ENCODE peak calls at places on chromosome 21, in seven cellular contexts. K is LHCN-M2; J is non-pigmented ciliary epithelial cell; F is activated CD4-positive, alpha-beta T cell treated with anti-CD3 and anti-CD28 coated beads, Interleukin-2, amount 10 ng/mL, durations not matched to agents 7 days and 5 days; C is amniotic epithelial cell; O is stimulated activated naive CD4-positive, alpha-beta T cell; H is T-helper 2 cell. X is an unnamed sample.

GRCh38 chr21:34807146-34807880 is 138.5 kb downstream of the CLIC6 start:
- DNase-seq in K (peak; percentile 97), J (peak; percentile 96), F (peak; percentile 44), H (no peak), C (peak; percentile 100), O (no peak), X (peak; percentile 96)

GRCh38 chr21:32538147-32538792 is 47.1 kb downstream of the TCP10L start:
- DNase-seq in F (peak; percentile 42), O (no peak), J (no peak), C (no peak), K (no peak), H (no peak), X (no peak)

GRCh38 chr21:46250146-46250725 is 21.7 kb upstream of the LSS start:
- DNase-seq in K (no peak), J (no peak), C (peak; percentile 9), O (no peak), F (no peak), H (no peak), X (no peak)

GRCh38 chr21:43916691-43917514 is 51.9 kb downstream of the AGPAT3 start:
- DNase-seq in F (peak; percentile 76), H (peak; percentile 30), O (peak; percentile 67), J (no peak), C (no peak), K (peak; percentile 13), X (no peak)

GRCh38 chr21:42028754-42029385 is 18.7 kb upstream of the ZBTB21 start:
- DNase-seq in O (no peak), J (no peak), C (no peak), K (no peak), H (no peak), F (no peak), X (no peak)

GRCh38 chr21:23160914-23161313 is 2162.7 kb downstream of the NCAM2 start:
- DNase-seq in F (no peak), J (no peak), O (no peak), H (no peak), K (no peak), C (no peak), X (no peak)

GRCh38 chr21:44617071-44617501 is 5.2 kb downstream of the KRTAP10-8 start:
- DNase-seq in C (no peak), F (no peak), K (no peak), H (no peak), O (no peak), J (no peak), X (no peak)

GRCh38 chr21:32456497-32456918 is 44.0 kb downstream of the EVA1C start:
- DNase-seq in K (peak; percentile 68), O (no peak), C (peak; percentile 67), F (no peak), J (no peak), H (no peak), X (peak; percentile 71)

GRCh38 chr21:32888971-32889370 is 117.4 kb upstream of the PAXBP1 start:
- DNase-seq in F (no peak), K (peak; percentile 27), J (no peak), O (no peak), C (no peak), H (no peak), X (no peak)

GRCh38 chr21:45276620-45277019 is 11.1 kb downstream of the POFUT2 start:
- DNase-seq in J (no peak), O (no peak), K (no peak), C (no peak), F (no peak), H (no peak), X (no peak)

GRCh38 chr21:38380391-38381137 is 117.7 kb downstream of the ERG start:
- DNase-seq in J (no peak), K (peak; percentile 19), C (peak; percentile 16), F (no peak), O (no peak), H (no peak), X (peak; percentile 49)

GRCh38 chr21:39107739-39108138 is 75.5 kb downstream of the PSMG1 start:
- DNase-seq in K (no peak), C (no peak), J (no peak), H (no peak), F (no peak), O (no peak), X (no peak)

GRCh38 chr21:31656199-31657095 is 3.0 kb upstream of the SOD1 start:
- DNase-seq in J (no peak), F (no peak), K (no peak), H (no peak), O (no peak), C (no peak), X (no peak)

GRCh38 chr21:31011412-31011811 is 26.9 kb downstream of the KRTAP19-8 start:
- DNase-seq in H (no peak), C (no peak), K (no peak), F (peak; percentile 50), O (no peak), J (no peak), X (no peak)